ENCODE peak calls at places on chromosomes 5 and 9, in six cellular contexts. One of them, this sample, is unnamed.

GRCh38 chr9:130042406-130042930 is 521 bp downstream of the FNBP1 start:
- DNase-seq in NAMALWA: peak; percentile 35
- DNase-seq in neural progenitor cell: peak; percentile 76
- DNase-seq in midbrain: peak; percentile 48
- DNase-seq in endothelial cell: peak; percentile 36
- DNase-seq in activated CD8-positive, alpha-beta memory T cell treated with anti-CD3 and anti-CD28 coated beads for 4 hours: no peak
- DNase-seq in this sample: peak; percentile 44

GRCh38 chr9:24765025-24765756 is 219.5 kb upstream of the IZUMO3 start:
- DNase-seq in activated CD8-positive, alpha-beta memory T cell treated with anti-CD3 and anti-CD28 coated beads for 4 hours: no peak
- DNase-seq in neural progenitor cell: no peak
- DNase-seq in midbrain: no peak
- DNase-seq in endothelial cell: no peak
- DNase-seq in NAMALWA: no peak
- DNase-seq in this sample: no peak

GRCh38 chr9:20606637-20607036 is 15.7 kb downstream of the MLLT3 start:
- DNase-seq in activated CD8-positive, alpha-beta memory T cell treated with anti-CD3 and anti-CD28 coated beads for 4 hours: no peak
- DNase-seq in NAMALWA: no peak
- DNase-seq in neural progenitor cell: peak; percentile 6
- DNase-seq in endothelial cell: no peak
- DNase-seq in midbrain: no peak
- DNase-seq in this sample: no peak

GRCh38 chr9:96686638-96687335 is 31.7 kb upstream of the PRXL2C start:
- DNase-seq in endothelial cell: peak; percentile 80
- DNase-seq in midbrain: peak; percentile 82
- DNase-seq in NAMALWA: no peak
- DNase-seq in neural progenitor cell: peak; percentile 71
- DNase-seq in activated CD8-positive, alpha-beta memory T cell treated with anti-CD3 and anti-CD28 coated beads for 4 hours: peak; percentile 42
- DNase-seq in this sample: peak; percentile 87

GRCh38 chr5:133254803-133255202 is 203.0 kb downstream of the HSPA4 start:
- DNase-seq in midbrain: no peak
- DNase-seq in neural progenitor cell: no peak
- DNase-seq in activated CD8-positive, alpha-beta memory T cell treated with anti-CD3 and anti-CD28 coated beads for 4 hours: no peak
- DNase-seq in NAMALWA: no peak
- DNase-seq in endothelial cell: no peak
- DNase-seq in this sample: no peak

GRCh38 chr5:74424162-74424868 is 216.2 kb downstream of the ENC1 start:
- DNase-seq in NAMALWA: no peak
- DNase-seq in midbrain: no peak
- DNase-seq in endothelial cell: no peak
- DNase-seq in activated CD8-positive, alpha-beta memory T cell treated with anti-CD3 and anti-CD28 coated beads for 4 hours: no peak
- DNase-seq in neural progenitor cell: no peak
- DNase-seq in this sample: no peak

GRCh38 chr5:107455111-107455544 is 215.6 kb downstream of the EFNA5 start:
- DNase-seq in NAMALWA: no peak
- DNase-seq in activated CD8-positive, alpha-beta memory T cell treated with anti-CD3 and anti-CD28 coated beads for 4 hours: no peak
- DNase-seq in endothelial cell: no peak
- DNase-seq in neural progenitor cell: peak; percentile 29
- DNase-seq in midbrain: no peak
- DNase-seq in this sample: no peak

GRCh38 chr5:153798830-153799229 is 239.9 kb downstream of the FAM114A2 start:
- DNase-seq in midbrain: no peak
- DNase-seq in endothelial cell: no peak
- DNase-seq in activated CD8-positive, alpha-beta memory T cell treated with anti-CD3 and anti-CD28 coated beads for 4 hours: no peak
- DNase-seq in neural progenitor cell: no peak
- DNase-seq in NAMALWA: no peak
- DNase-seq in this sample: no peak

GRCh38 chr9:8823131-8823895 is 1023.7 kb upstream of the DMAC1 start:
- DNase-seq in endothelial cell: no peak
- DNase-seq in neural progenitor cell: no peak
- DNase-seq in midbrain: no peak
- DNase-seq in activated CD8-positive, alpha-beta memory T cell treated with anti-CD3 and anti-CD28 coated beads for 4 hours: no peak
- DNase-seq in NAMALWA: no peak
- DNase-seq in this sample: no peak

GRCh38 chr9:35656340-35656739 is 1.5 kb downstream of the RMRP start:
- DNase-seq in NAMALWA: no peak
- DNase-seq in neural progenitor cell: no peak
- DNase-seq in activated CD8-positive, alpha-beta memory T cell treated with anti-CD3 and anti-CD28 coated beads for 4 hours: no peak
- DNase-seq in midbrain: no peak
- DNase-seq in endothelial cell: no peak
- DNase-seq in this sample: peak; percentile 53

GRCh38 chr5:11780641-11781345 is 123.5 kb downstream of the CTNND2 start:
- DNase-seq in activated CD8-positive, alpha-beta memory T cell treated with anti-CD3 and anti-CD28 coated beads for 4 hours: no peak
- DNase-seq in NAMALWA: no peak
- DNase-seq in endothelial cell: no peak
- DNase-seq in midbrain: no peak
- DNase-seq in neural progenitor cell: no peak
- DNase-seq in this sample: peak; percentile 80

GRCh38 chr5:168409601-168410458 is 76.4 kb upstream of the RARS1 start:
- DNase-seq in activated CD8-positive, alpha-beta memory T cell treated with anti-CD3 and anti-CD28 coated beads for 4 hours: no peak
- DNase-seq in neural progenitor cell: no peak
- DNase-seq in endothelial cell: no peak
- DNase-seq in NAMALWA: no peak
- DNase-seq in midbrain: no peak
- DNase-seq in this sample: no peak

GRCh38 chr9:95494416-95495371 is 22.1 kb downstream of the PTCH1 start:
- DNase-seq in NAMALWA: peak; percentile 95
- DNase-seq in endothelial cell: no peak
- DNase-seq in activated CD8-positive, alpha-beta memory T cell treated with anti-CD3 and anti-CD28 coated beads for 4 hours: peak; percentile 62
- DNase-seq in neural progenitor cell: peak; percentile 65
- DNase-seq in midbrain: no peak
- DNase-seq in this sample: peak; percentile 76

GRCh38 chr5:40437452-40437861 is 242.3 kb upstream of the PTGER4 start:
- DNase-seq in midbrain: no peak
- DNase-seq in endothelial cell: no peak
- DNase-seq in neural progenitor cell: no peak
- DNase-seq in NAMALWA: no peak
- DNase-seq in activated CD8-positive, alpha-beta memory T cell treated with anti-CD3 and anti-CD28 coated beads for 4 hours: no peak
- DNase-seq in this sample: peak; percentile 81

GRCh38 chr5:68130253-68130652 is 85.3 kb upstream of the PIK3R1 start:
- DNase-seq in NAMALWA: no peak
- DNase-seq in neural progenitor cell: no peak
- DNase-seq in midbrain: no peak
- DNase-seq in endothelial cell: no peak
- DNase-seq in activated CD8-positive, alpha-beta memory T cell treated with anti-CD3 and anti-CD28 coated beads for 4 hours: no peak
- DNase-seq in this sample: no peak

GRCh38 chr9:136422876-136423275 is 12.4 kb downstream of the PMPCA start:
- DNase-seq in endothelial cell: no peak
- DNase-seq in midbrain: no peak
- DNase-seq in NAMALWA: no peak
- DNase-seq in neural progenitor cell: no peak
- DNase-seq in activated CD8-positive, alpha-beta memory T cell treated with anti-CD3 and anti-CD28 coated beads for 4 hours: no peak
- DNase-seq in this sample: no peak

GRCh38 chr9:35771524-35771923 is 17.4 kb upstream of the MSMP start:
- DNase-seq in NAMALWA: no peak
- DNase-seq in neural progenitor cell: no peak
- DNase-seq in endothelial cell: no peak
- DNase-seq in activated CD8-positive, alpha-beta memory T cell treated with anti-CD3 and anti-CD28 coated beads for 4 hours: no peak
- DNase-seq in midbrain: no peak
- DNase-seq in this sample: no peak

GRCh38 chr5:71924980-71925379 is 182.3 kb upstream of the MAP1B start:
- DNase-seq in activated CD8-positive, alpha-beta memory T cell treated with anti-CD3 and anti-CD28 coated beads for 4 hours: no peak
- DNase-seq in endothelial cell: no peak
- DNase-seq in NAMALWA: no peak
- DNase-seq in neural progenitor cell: no peak
- DNase-seq in midbrain: no peak
- DNase-seq in this sample: no peak

GRCh38 chr9:137751616-137752015 is 126.0 kb upstream of the CACNA1B start:
- DNase-seq in midbrain: no peak
- DNase-seq in NAMALWA: no peak
- DNase-seq in endothelial cell: no peak
- DNase-seq in neural progenitor cell: no peak
- DNase-seq in activated CD8-positive, alpha-beta memory T cell treated with anti-CD3 and anti-CD28 coated beads for 4 hours: no peak
- DNase-seq in this sample: no peak

GRCh38 chr5:65927497-65928340 is 1.3 kb downstream of the ERBIN start:
- DNase-seq in activated CD8-positive, alpha-beta memory T cell treated with anti-CD3 and anti-CD28 coated beads for 4 hours: no peak
- DNase-seq in endothelial cell: peak; percentile 9
- DNase-seq in midbrain: peak; percentile 49
- DNase-seq in neural progenitor cell: peak; percentile 40
- DNase-seq in NAMALWA: peak; percentile 86
- DNase-seq in this sample: peak; percentile 31

GRCh38 chr9:115327441-115328122 is 209.6 kb upstream of the TNC start:
- DNase-seq in midbrain: no peak
- DNase-seq in NAMALWA: no peak
- DNase-seq in neural progenitor cell: no peak
- DNase-seq in activated CD8-positive, alpha-beta memory T cell treated with anti-CD3 and anti-CD28 coated beads for 4 hours: no peak
- DNase-seq in endothelial cell: no peak
- DNase-seq in this sample: no peak

GRCh38 chr5:56534102-56534501 is 281.2 kb upstream of the MAP3K1 start:
- DNase-seq in neural progenitor cell: no peak
- DNase-seq in endothelial cell: no peak
- DNase-seq in midbrain: no peak
- DNase-seq in activated CD8-positive, alpha-beta memory T cell treated with anti-CD3 and anti-CD28 coated beads for 4 hours: no peak
- DNase-seq in NAMALWA: no peak
- DNase-seq in this sample: peak; percentile 73